ENCODE peak calls at places on chromosomes 1 and 21, in five cellular contexts. U, M, D, A and X are unnamed samples.

GRCh38 chr1:234683856-234684632 is 74.1 kb upstream of the IRF2BP2 start:
- DNase-seq in A (peak; percentile 93), M (peak; percentile 88), D (no peak), U (peak; percentile 60), X (no peak)

GRCh38 chr1:221727146-221728036 is 14.5 kb downstream of the DUSP10 start:
- DNase-seq in U (no peak), M (no peak), A (no peak), D (no peak), X (no peak)

GRCh38 chr1:179154437-179154836 is 72.6 kb downstream of the TOR3A start:
- DNase-seq in U (no peak), M (no peak), A (no peak), D (no peak), X (no peak)

GRCh38 chr21:15992171-15992570 is 262.4 kb downstream of the USP25 start:
- DNase-seq in A (no peak), M (no peak), U (no peak), D (no peak), X (no peak)

GRCh38 chr21:26843912-26844257 is 1.3 kb downstream of the ADAMTS1 start:
- DNase-seq in A (peak; percentile 25), M (no peak), D (peak; percentile 30), U (no peak), X (no peak)

GRCh38 chr1:56644064-56644940 is 812 bp upstream of the PRKAA2 start:
- DNase-seq in U (no peak), D (peak; percentile 41), M (peak; percentile 18), A (peak; percentile 19), X (peak; percentile 18)

GRCh38 chr1:175158133-175158532 is 34.4 kb downstream of the KIAA0040 start:
- DNase-seq in A (peak; percentile 66), M (no peak), U (no peak), D (no peak), X (no peak)

GRCh38 chr1:30324251-30325084 is 398.9 kb downstream of the MATN1 start:
- DNase-seq in U (no peak), A (no peak), D (no peak), M (no peak), X (no peak)

GRCh38 chr1:241181971-241182370 is 175.0 kb downstream of the RGS7 start:
- DNase-seq in U (no peak), D (no peak), M (no peak), A (no peak), X (no peak)

GRCh38 chr1:115153966-115154557 is 64.8 kb upstream of the TSPAN2 start:
- DNase-seq in M (no peak), A (no peak), D (no peak), U (no peak), X (no peak)

GRCh38 chr1:214124281-214124805 is 136.6 kb downstream of the PROX1 start:
- DNase-seq in D (no peak), M (no peak), A (no peak), U (no peak), X (no peak)

GRCh38 chr1:169889871-169890270 is 3.8 kb downstream of the SCYL3 start:
- DNase-seq in D (no peak), U (no peak), A (no peak), M (no peak), X (no peak)

GRCh38 chr1:10185759-10186158 is 24.6 kb upstream of the KIF1B start:
- DNase-seq in D (no peak), A (no peak), U (no peak), M (no peak), X (no peak)

GRCh38 chr1:15703562-15703961 is 19.4 kb downstream of the PLEKHM2 start:
- DNase-seq in M (peak; percentile 62), A (peak; percentile 79), U (peak; percentile 77), D (peak; percentile 48), X (no peak)

GRCh38 chr1:88800382-88801051 is 90.8 kb downstream of the GTF2B start:
- DNase-seq in D (no peak), M (peak; percentile 37), A (peak; percentile 8), U (no peak), X (no peak)

GRCh38 chr1:207748737-207749528 is 2.9 kb upstream of the CD46 start:
- DNase-seq in U (no peak), M (no peak), A (peak; percentile 61), D (no peak), X (no peak)

GRCh38 chr1:109717729-109718128 is 5.7 kb downstream of the GSTM5 start:
- DNase-seq in U (no peak), A (peak; percentile 52), M (no peak), D (no peak), X (no peak)

GRCh38 chr1:22259581-22260282 is 116.8 kb upstream of the WNT4 start:
- DNase-seq in U (no peak), A (no peak), D (peak; percentile 72), M (no peak), X (no peak)

GRCh38 chr1:155463865-155464264 is 98.7 kb downstream of the ASH1L start:
- DNase-seq in D (no peak), A (peak; percentile 55), U (no peak), M (no peak), X (no peak)

GRCh38 chr1:202221911-202222909 is 28.6 kb downstream of the LGR6 start:
- DNase-seq in A (peak; percentile 88), U (no peak), D (no peak), M (no peak), X (no peak)

GRCh38 chr21:20968391-20968790 is 29.8 kb upstream of the NCAM2 start:
- DNase-seq in A (no peak), U (no peak), M (no peak), D (no peak), X (no peak)

GRCh38 chr1:186272486-186272885 is 102.6 kb downstream of the TPR start:
- DNase-seq in A (peak; percentile 33), M (no peak), U (no peak), D (no peak), X (no peak)

GRCh38 chr21:36678538-36678937 is 20.4 kb upstream of the SIM2 start:
- DNase-seq in M (no peak), U (no peak), A (peak; percentile 80), D (no peak), X (no peak)

GRCh38 chr1:185816460-185816859 is 82.3 kb downstream of the HMCN1 start:
- DNase-seq in U (no peak), A (peak; percentile 12), D (no peak), M (no peak), X (no peak)

GRCh38 chr1:11431946-11432507 is 46.9 kb upstream of the DISP3 start:
- DNase-seq in M (no peak), D (no peak), A (no peak), U (no peak), X (no peak)

GRCh38 chr1:224052767-224053166 is 61.1 kb upstream of the FBXO28 start:
- DNase-seq in D (no peak), U (no peak), A (peak; percentile 89), M (no peak), X (no peak)

GRCh38 chr1:228802386-228803221 is 67.3 kb downstream of the RHOU start:
- DNase-seq in A (no peak), M (no peak), U (no peak), D (no peak), X (no peak)

GRCh38 chr1:225911207-225912130 is 12.6 kb downstream of the PYCR2 start:
- DNase-seq in D (peak; percentile 86), M (peak; percentile 79), A (no peak), U (peak; percentile 71), X (peak; percentile 82)

GRCh38 chr1:52955129-52955970 is 28.3 kb downstream of the SCP2 start:
- DNase-seq in M (peak; percentile 14), D (no peak), A (no peak), U (no peak), X (no peak)

GRCh38 chr1:202806845-202807366 is 1.3 kb downstream of the KDM5B start:
- DNase-seq in D (peak; percentile 59), M (peak; percentile 25), U (peak; percentile 23), A (no peak), X (peak; percentile 41)

GRCh38 chr1:34988147-34988546 is 3.0 kb upstream of the TMEM35B start:
- DNase-seq in M (no peak), U (no peak), D (no peak), A (no peak), X (no peak)

GRCh38 chr21:27301216-27301615 is 334.3 kb upstream of the ADAMTS5 start:
- DNase-seq in D (no peak), M (no peak), U (no peak), A (no peak), X (no peak)

DNA sequence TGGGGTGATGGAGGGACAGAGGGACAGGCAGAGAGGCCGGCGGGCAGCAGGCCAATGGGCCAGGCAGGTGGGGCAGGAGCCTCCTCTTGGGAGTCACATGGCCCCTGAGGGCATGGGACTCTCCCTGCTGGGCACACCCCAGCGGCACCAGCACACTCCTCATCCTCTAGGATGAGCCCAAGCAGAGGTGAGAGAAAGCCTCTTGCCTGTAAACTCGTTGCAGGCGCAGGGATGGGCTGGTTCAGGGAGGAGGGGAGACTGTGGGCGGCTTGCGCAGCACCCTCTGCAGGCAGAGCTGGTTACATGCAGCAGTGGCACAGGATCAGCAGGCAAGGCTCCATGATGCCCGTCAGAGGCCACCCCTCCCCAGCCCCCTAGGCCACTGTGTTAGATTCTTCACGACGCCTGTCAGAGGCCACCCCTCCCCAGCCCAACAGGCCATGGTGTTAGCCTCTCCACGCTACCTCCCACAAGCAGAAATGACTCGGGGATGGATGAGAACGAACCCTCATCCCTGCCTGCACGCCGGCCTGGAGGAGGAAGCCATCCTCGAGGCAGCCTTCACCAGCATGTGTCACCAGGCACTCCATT is 209.7 kb upstream of the VAMP3 start:
- DNase-seq in A (no peak), U (no peak), M (no peak), D (peak; percentile 34), X (no peak)
- TF ChIP-seq CTCF in A (peak; percentile 47), U (peak; percentile 36), M (no peak), D (no peak), X (peak; percentile 50)

GRCh38 chr1:220462756-220463155 is 65.2 kb upstream of the MARK1 start:
- DNase-seq in D (peak; percentile 32), U (no peak), A (no peak), M (no peak), X (no peak)
- TF ChIP-seq CTCF in D (no peak), U (no peak), A (no peak), M (no peak), X (no peak)

DNA sequence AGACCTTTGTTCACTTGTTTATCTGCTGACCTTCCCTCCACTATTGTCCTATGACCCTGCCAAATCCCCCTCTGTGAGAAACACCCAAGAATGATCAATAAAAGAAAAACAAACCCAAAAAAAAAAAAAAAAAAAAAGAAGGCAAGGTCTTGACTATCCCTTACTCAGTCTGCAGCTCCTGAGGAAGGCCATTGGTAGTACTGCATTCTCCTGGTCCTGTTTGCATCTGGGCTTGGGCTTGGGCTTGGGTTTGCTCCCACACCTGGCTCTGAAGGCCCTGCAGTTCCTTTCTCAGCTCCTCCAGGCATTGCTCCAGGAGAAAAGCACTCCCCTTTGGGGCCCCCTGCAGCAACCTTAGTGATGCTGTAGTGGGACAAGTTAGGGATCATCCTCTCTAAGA is 1.6 kb downstream of the CCDC163 start:
- DNase-seq in M (no peak), U (no peak), A (no peak), D (no peak), X (no peak)
- TF ChIP-seq CTCF in M (no peak), U (no peak), A (no peak), D (no peak), X (no peak)

GRCh38 chr21:30199989-30200388 is 15.9 kb downstream of the CLDN8 start:
- DNase-seq in U (no peak), M (no peak), A (no peak), D (no peak), X (no peak)

GRCh38 chr21:30190554-30190953 is 23.9 kb upstream of the CLDN17 start:
- DNase-seq in A (no peak), U (no peak), M (no peak), D (no peak), X (no peak)

GRCh38 chr21:30189763-30190162 is 23.2 kb upstream of the CLDN17 start:
- DNase-seq in M (peak; percentile 25), A (no peak), U (no peak), D (no peak), X (no peak)

GRCh38 chr21:30193201-30193600 is 22.7 kb downstream of the CLDN8 start:
- DNase-seq in M (no peak), U (no peak), D (no peak), A (peak; percentile 56), X (no peak)

GRCh38 chr21:30194701-30195299 is 21.1 kb downstream of the CLDN8 start:
- DNase-seq in A (peak; percentile 73), M (no peak), D (no peak), U (no peak), X (no peak)
- TF ChIP-seq CTCF in A (peak; percentile 54), M (peak; percentile 32), D (no peak), U (peak; percentile 31), X (peak; percentile 23)